ENCODE peak calls at places on chromosomes 1 and 21, in nine cellular contexts. One of them, this sample, is unnamed.

GRCh38 chr1:18886003-18886335 is 16.4 kb downstream of the ALDH4A1 start:
- DNase-seq in fibroblast of the aortic adventitia: peak; percentile 51
- DNase-seq in memory B cell: no peak
- DNase-seq in activated T-cell treated with anti-CD3 and anti-CD28 coated beads for 1 hour: no peak
- DNase-seq in NCI-H2171: no peak
- DNase-seq in T-helper 1 cell: no peak
- DNase-seq in HEK293T: no peak
- DNase-seq in SW 1271: no peak
- DNase-seq in stimulated activated CD4-positive, alpha-beta T cell treated with anti-CD3 and anti-CD28 coated beads, Interleukin-4, amount 100 ng/mL, for 4 hours: no peak
- DNase-seq in this sample: peak; percentile 90

GRCh38 chr1:235599536-235599935 is 50.0 kb downstream of the GNG4 start:
- DNase-seq in fibroblast of the aortic adventitia: no peak
- DNase-seq in memory B cell: no peak
- DNase-seq in activated T-cell treated with anti-CD3 and anti-CD28 coated beads for 1 hour: no peak
- DNase-seq in NCI-H2171: no peak
- DNase-seq in T-helper 1 cell: no peak
- DNase-seq in HEK293T: no peak
- DNase-seq in SW 1271: no peak
- DNase-seq in stimulated activated CD4-positive, alpha-beta T cell treated with anti-CD3 and anti-CD28 coated beads, Interleukin-4, amount 100 ng/mL, for 4 hours: no peak
- DNase-seq in this sample: no peak

GRCh38 chr1:76129731-76130130 is 55.2 kb downstream of the ST6GALNAC3 start:
- DNase-seq in fibroblast of the aortic adventitia: no peak
- DNase-seq in memory B cell: no peak
- DNase-seq in activated T-cell treated with anti-CD3 and anti-CD28 coated beads for 1 hour: no peak
- DNase-seq in NCI-H2171: no peak
- DNase-seq in T-helper 1 cell: no peak
- DNase-seq in HEK293T: no peak
- DNase-seq in SW 1271: no peak
- DNase-seq in stimulated activated CD4-positive, alpha-beta T cell treated with anti-CD3 and anti-CD28 coated beads, Interleukin-4, amount 100 ng/mL, for 4 hours: no peak
- DNase-seq in this sample: no peak

GRCh38 chr1:239056940-239057339 is 329.4 kb upstream of the CHRM3 start:
- DNase-seq in fibroblast of the aortic adventitia: no peak
- DNase-seq in memory B cell: no peak
- DNase-seq in activated T-cell treated with anti-CD3 and anti-CD28 coated beads for 1 hour: no peak
- DNase-seq in NCI-H2171: no peak
- DNase-seq in T-helper 1 cell: no peak
- DNase-seq in HEK293T: no peak
- DNase-seq in SW 1271: no peak
- DNase-seq in stimulated activated CD4-positive, alpha-beta T cell treated with anti-CD3 and anti-CD28 coated beads, Interleukin-4, amount 100 ng/mL, for 4 hours: no peak
- DNase-seq in this sample: no peak

GRCh38 chr1:223609961-223610360 is 55.5 kb downstream of the CAPN8 start:
- DNase-seq in fibroblast of the aortic adventitia: no peak
- DNase-seq in memory B cell: no peak
- DNase-seq in activated T-cell treated with anti-CD3 and anti-CD28 coated beads for 1 hour: no peak
- DNase-seq in NCI-H2171: no peak
- DNase-seq in T-helper 1 cell: no peak
- DNase-seq in HEK293T: no peak
- DNase-seq in SW 1271: no peak
- DNase-seq in stimulated activated CD4-positive, alpha-beta T cell treated with anti-CD3 and anti-CD28 coated beads, Interleukin-4, amount 100 ng/mL, for 4 hours: no peak
- DNase-seq in this sample: no peak

GRCh38 chr1:55070765-55071164 is 31.4 kb downstream of the PCSK9 start:
- DNase-seq in fibroblast of the aortic adventitia: no peak
- DNase-seq in memory B cell: no peak
- DNase-seq in activated T-cell treated with anti-CD3 and anti-CD28 coated beads for 1 hour: no peak
- DNase-seq in NCI-H2171: peak; percentile 33
- DNase-seq in T-helper 1 cell: no peak
- DNase-seq in HEK293T: no peak
- DNase-seq in SW 1271: no peak
- DNase-seq in stimulated activated CD4-positive, alpha-beta T cell treated with anti-CD3 and anti-CD28 coated beads, Interleukin-4, amount 100 ng/mL, for 4 hours: no peak
- DNase-seq in this sample: no peak

GRCh38 chr1:42319871-42320484 is 15.1 kb downstream of the FOXJ3 start:
- DNase-seq in fibroblast of the aortic adventitia: no peak
- DNase-seq in memory B cell: no peak
- DNase-seq in activated T-cell treated with anti-CD3 and anti-CD28 coated beads for 1 hour: peak; percentile 21
- DNase-seq in NCI-H2171: no peak
- DNase-seq in T-helper 1 cell: peak; percentile 26
- DNase-seq in HEK293T: no peak
- DNase-seq in SW 1271: no peak
- DNase-seq in stimulated activated CD4-positive, alpha-beta T cell treated with anti-CD3 and anti-CD28 coated beads, Interleukin-4, amount 100 ng/mL, for 4 hours: no peak
- DNase-seq in this sample: no peak

GRCh38 chr1:169901119-169901518 is 7.4 kb upstream of the SCYL3 start:
- DNase-seq in fibroblast of the aortic adventitia: no peak
- DNase-seq in memory B cell: no peak
- DNase-seq in activated T-cell treated with anti-CD3 and anti-CD28 coated beads for 1 hour: no peak
- DNase-seq in NCI-H2171: no peak
- DNase-seq in T-helper 1 cell: no peak
- DNase-seq in HEK293T: no peak
- DNase-seq in SW 1271: no peak
- DNase-seq in stimulated activated CD4-positive, alpha-beta T cell treated with anti-CD3 and anti-CD28 coated beads, Interleukin-4, amount 100 ng/mL, for 4 hours: no peak
- DNase-seq in this sample: no peak

GRCh38 chr1:174160109-174160473 is 771 bp downstream of the RABGAP1L start:
- DNase-seq in fibroblast of the aortic adventitia: peak; percentile 34
- DNase-seq in memory B cell: no peak
- DNase-seq in activated T-cell treated with anti-CD3 and anti-CD28 coated beads for 1 hour: no peak
- DNase-seq in NCI-H2171: no peak
- DNase-seq in T-helper 1 cell: peak; percentile 7
- DNase-seq in HEK293T: peak; percentile 45
- DNase-seq in SW 1271: no peak
- DNase-seq in stimulated activated CD4-positive, alpha-beta T cell treated with anti-CD3 and anti-CD28 coated beads, Interleukin-4, amount 100 ng/mL, for 4 hours: peak; percentile 12
- DNase-seq in this sample: peak; percentile 24

GRCh38 chr1:243462929-243463697 is 207.3 kb downstream of the SDCCAG8 start:
- DNase-seq in fibroblast of the aortic adventitia: no peak
- DNase-seq in memory B cell: no peak
- DNase-seq in activated T-cell treated with anti-CD3 and anti-CD28 coated beads for 1 hour: no peak
- DNase-seq in NCI-H2171: no peak
- DNase-seq in T-helper 1 cell: no peak
- DNase-seq in HEK293T: no peak
- DNase-seq in SW 1271: no peak
- DNase-seq in stimulated activated CD4-positive, alpha-beta T cell treated with anti-CD3 and anti-CD28 coated beads, Interleukin-4, amount 100 ng/mL, for 4 hours: no peak
- DNase-seq in this sample: peak; percentile 11

GRCh38 chr1:164771568-164772350 is 212.8 kb downstream of the PBX1 start:
- DNase-seq in fibroblast of the aortic adventitia: peak; percentile 92
- DNase-seq in memory B cell: no peak
- DNase-seq in activated T-cell treated with anti-CD3 and anti-CD28 coated beads for 1 hour: no peak
- DNase-seq in NCI-H2171: no peak
- DNase-seq in T-helper 1 cell: no peak
- DNase-seq in HEK293T: peak; percentile 60
- DNase-seq in SW 1271: peak; percentile 10
- DNase-seq in stimulated activated CD4-positive, alpha-beta T cell treated with anti-CD3 and anti-CD28 coated beads, Interleukin-4, amount 100 ng/mL, for 4 hours: no peak
- DNase-seq in this sample: peak; percentile 55

GRCh38 chr1:22250724-22251123 is 107.8 kb upstream of the WNT4 start:
- DNase-seq in fibroblast of the aortic adventitia: no peak
- DNase-seq in memory B cell: no peak
- DNase-seq in activated T-cell treated with anti-CD3 and anti-CD28 coated beads for 1 hour: no peak
- DNase-seq in NCI-H2171: no peak
- DNase-seq in T-helper 1 cell: no peak
- DNase-seq in HEK293T: no peak
- DNase-seq in SW 1271: no peak
- DNase-seq in stimulated activated CD4-positive, alpha-beta T cell treated with anti-CD3 and anti-CD28 coated beads, Interleukin-4, amount 100 ng/mL, for 4 hours: no peak
- DNase-seq in this sample: peak; percentile 88

GRCh38 chr1:218476385-218476784 is 131.2 kb downstream of the TGFB2 start:
- DNase-seq in fibroblast of the aortic adventitia: peak; percentile 60
- DNase-seq in memory B cell: no peak
- DNase-seq in activated T-cell treated with anti-CD3 and anti-CD28 coated beads for 1 hour: no peak
- DNase-seq in NCI-H2171: no peak
- DNase-seq in T-helper 1 cell: no peak
- DNase-seq in HEK293T: no peak
- DNase-seq in SW 1271: peak; percentile 56
- DNase-seq in stimulated activated CD4-positive, alpha-beta T cell treated with anti-CD3 and anti-CD28 coated beads, Interleukin-4, amount 100 ng/mL, for 4 hours: no peak
- DNase-seq in this sample: peak; percentile 87

GRCh38 chr1:3924871-3925655 is 25.0 kb upstream of the C1orf174 start:
- DNase-seq in fibroblast of the aortic adventitia: no peak
- DNase-seq in memory B cell: no peak
- DNase-seq in activated T-cell treated with anti-CD3 and anti-CD28 coated beads for 1 hour: no peak
- DNase-seq in NCI-H2171: peak; percentile 90
- DNase-seq in T-helper 1 cell: no peak
- DNase-seq in HEK293T: no peak
- DNase-seq in SW 1271: no peak
- DNase-seq in stimulated activated CD4-positive, alpha-beta T cell treated with anti-CD3 and anti-CD28 coated beads, Interleukin-4, amount 100 ng/mL, for 4 hours: no peak
- DNase-seq in this sample: peak; percentile 88

GRCh38 chr21:42614811-42615342 is 38.5 kb upstream of the PDE9A start:
- DNase-seq in fibroblast of the aortic adventitia: no peak
- DNase-seq in memory B cell: no peak
- DNase-seq in activated T-cell treated with anti-CD3 and anti-CD28 coated beads for 1 hour: peak; percentile 36
- DNase-seq in NCI-H2171: no peak
- DNase-seq in T-helper 1 cell: peak; percentile 42
- DNase-seq in HEK293T: peak; percentile 39
- DNase-seq in SW 1271: peak; percentile 11
- DNase-seq in stimulated activated CD4-positive, alpha-beta T cell treated with anti-CD3 and anti-CD28 coated beads, Interleukin-4, amount 100 ng/mL, for 4 hours: peak; percentile 55
- DNase-seq in this sample: no peak

GRCh38 chr1:2104621-2105427 is 54.6 kb downstream of the PRKCZ start:
- DNase-seq in fibroblast of the aortic adventitia: no peak
- DNase-seq in memory B cell: no peak
- DNase-seq in activated T-cell treated with anti-CD3 and anti-CD28 coated beads for 1 hour: no peak
- DNase-seq in NCI-H2171: no peak
- DNase-seq in T-helper 1 cell: no peak
- DNase-seq in HEK293T: no peak
- DNase-seq in SW 1271: no peak
- DNase-seq in stimulated activated CD4-positive, alpha-beta T cell treated with anti-CD3 and anti-CD28 coated beads, Interleukin-4, amount 100 ng/mL, for 4 hours: no peak
- DNase-seq in this sample: no peak

GRCh38 chr1:185156321-185156853 is 366 bp downstream of the TRMT1L start:
- DNase-seq in fibroblast of the aortic adventitia: peak; percentile 36
- DNase-seq in memory B cell: no peak
- DNase-seq in activated T-cell treated with anti-CD3 and anti-CD28 coated beads for 1 hour: no peak
- DNase-seq in NCI-H2171: no peak
- DNase-seq in T-helper 1 cell: no peak
- DNase-seq in HEK293T: no peak
- DNase-seq in SW 1271: peak; percentile 33
- DNase-seq in stimulated activated CD4-positive, alpha-beta T cell treated with anti-CD3 and anti-CD28 coated beads, Interleukin-4, amount 100 ng/mL, for 4 hours: no peak
- DNase-seq in this sample: no peak

GRCh38 chr1:161082996-161083742 is 6.2 kb downstream of the NECTIN4 start:
- DNase-seq in fibroblast of the aortic adventitia: peak; percentile 89
- DNase-seq in memory B cell: no peak
- DNase-seq in activated T-cell treated with anti-CD3 and anti-CD28 coated beads for 1 hour: no peak
- DNase-seq in NCI-H2171: no peak
- DNase-seq in T-helper 1 cell: no peak
- DNase-seq in HEK293T: peak; percentile 40
- DNase-seq in SW 1271: peak; percentile 54
- DNase-seq in stimulated activated CD4-positive, alpha-beta T cell treated with anti-CD3 and anti-CD28 coated beads, Interleukin-4, amount 100 ng/mL, for 4 hours: no peak
- DNase-seq in this sample: peak; percentile 90

GRCh38 chr21:37530901-37531351 is 164.4 kb downstream of the DYRK1A start:
- DNase-seq in fibroblast of the aortic adventitia: no peak
- DNase-seq in memory B cell: no peak
- DNase-seq in activated T-cell treated with anti-CD3 and anti-CD28 coated beads for 1 hour: no peak
- DNase-seq in NCI-H2171: no peak
- DNase-seq in T-helper 1 cell: no peak
- DNase-seq in HEK293T: no peak
- DNase-seq in SW 1271: no peak
- DNase-seq in stimulated activated CD4-positive, alpha-beta T cell treated with anti-CD3 and anti-CD28 coated beads, Interleukin-4, amount 100 ng/mL, for 4 hours: no peak
- DNase-seq in this sample: peak; percentile 24

GRCh38 chr1:239909894-239910293 is 181.8 kb upstream of the FMN2 start:
- DNase-seq in fibroblast of the aortic adventitia: peak; percentile 46
- DNase-seq in memory B cell: no peak
- DNase-seq in activated T-cell treated with anti-CD3 and anti-CD28 coated beads for 1 hour: no peak
- DNase-seq in NCI-H2171: no peak
- DNase-seq in T-helper 1 cell: no peak
- DNase-seq in HEK293T: no peak
- DNase-seq in SW 1271: no peak
- DNase-seq in stimulated activated CD4-positive, alpha-beta T cell treated with anti-CD3 and anti-CD28 coated beads, Interleukin-4, amount 100 ng/mL, for 4 hours: no peak
- DNase-seq in this sample: peak; percentile 81

GRCh38 chr1:53656062-53656915 is 82.7 kb downstream of the GLIS1 start:
- DNase-seq in fibroblast of the aortic adventitia: peak; percentile 81
- DNase-seq in memory B cell: no peak
- DNase-seq in activated T-cell treated with anti-CD3 and anti-CD28 coated beads for 1 hour: no peak
- DNase-seq in NCI-H2171: no peak
- DNase-seq in T-helper 1 cell: no peak
- DNase-seq in HEK293T: no peak
- DNase-seq in SW 1271: no peak
- DNase-seq in stimulated activated CD4-positive, alpha-beta T cell treated with anti-CD3 and anti-CD28 coated beads, Interleukin-4, amount 100 ng/mL, for 4 hours: no peak
- DNase-seq in this sample: peak; percentile 55

GRCh38 chr21:16863541-16863940 is 649.3 kb upstream of the CXADR start:
- DNase-seq in fibroblast of the aortic adventitia: no peak
- DNase-seq in memory B cell: no peak
- DNase-seq in activated T-cell treated with anti-CD3 and anti-CD28 coated beads for 1 hour: no peak
- DNase-seq in NCI-H2171: no peak
- DNase-seq in T-helper 1 cell: no peak
- DNase-seq in HEK293T: no peak
- DNase-seq in SW 1271: no peak
- DNase-seq in stimulated activated CD4-positive, alpha-beta T cell treated with anti-CD3 and anti-CD28 coated beads, Interleukin-4, amount 100 ng/mL, for 4 hours: no peak
- DNase-seq in this sample: no peak

GRCh38 chr1:242828199-242828598 is 303.7 kb upstream of the PLD5 start:
- DNase-seq in fibroblast of the aortic adventitia: no peak
- DNase-seq in memory B cell: no peak
- DNase-seq in activated T-cell treated with anti-CD3 and anti-CD28 coated beads for 1 hour: no peak
- DNase-seq in NCI-H2171: no peak
- DNase-seq in T-helper 1 cell: no peak
- DNase-seq in HEK293T: no peak
- DNase-seq in SW 1271: no peak
- DNase-seq in stimulated activated CD4-positive, alpha-beta T cell treated with anti-CD3 and anti-CD28 coated beads, Interleukin-4, amount 100 ng/mL, for 4 hours: no peak
- DNase-seq in this sample: no peak

GRCh38 chr1:5875345-5875910 is 116.8 kb downstream of the NPHP4 start:
- DNase-seq in fibroblast of the aortic adventitia: no peak
- DNase-seq in memory B cell: no peak
- DNase-seq in activated T-cell treated with anti-CD3 and anti-CD28 coated beads for 1 hour: no peak
- DNase-seq in NCI-H2171: no peak
- DNase-seq in T-helper 1 cell: no peak
- DNase-seq in HEK293T: no peak
- DNase-seq in SW 1271: no peak
- DNase-seq in stimulated activated CD4-positive, alpha-beta T cell treated with anti-CD3 and anti-CD28 coated beads, Interleukin-4, amount 100 ng/mL, for 4 hours: no peak
- DNase-seq in this sample: no peak

GRCh38 chr1:22611530-22611947 is 24.9 kb upstream of the C1QA start:
- DNase-seq in fibroblast of the aortic adventitia: peak; percentile 65
- DNase-seq in memory B cell: no peak
- DNase-seq in activated T-cell treated with anti-CD3 and anti-CD28 coated beads for 1 hour: no peak
- DNase-seq in NCI-H2171: no peak
- DNase-seq in T-helper 1 cell: no peak
- DNase-seq in HEK293T: peak; percentile 68
- DNase-seq in SW 1271: no peak
- DNase-seq in stimulated activated CD4-positive, alpha-beta T cell treated with anti-CD3 and anti-CD28 coated beads, Interleukin-4, amount 100 ng/mL, for 4 hours: no peak
- DNase-seq in this sample: peak; percentile 74

GRCh38 chr1:100622037-100622436 is 84.1 kb downstream of the GPR88 start:
- DNase-seq in fibroblast of the aortic adventitia: peak; percentile 94
- DNase-seq in memory B cell: no peak
- DNase-seq in activated T-cell treated with anti-CD3 and anti-CD28 coated beads for 1 hour: no peak
- DNase-seq in NCI-H2171: no peak
- DNase-seq in T-helper 1 cell: no peak
- DNase-seq in HEK293T: peak; percentile 10
- DNase-seq in SW 1271: peak; percentile 75
- DNase-seq in stimulated activated CD4-positive, alpha-beta T cell treated with anti-CD3 and anti-CD28 coated beads, Interleukin-4, amount 100 ng/mL, for 4 hours: no peak
- DNase-seq in this sample: peak; percentile 97

GRCh38 chr1:7644906-7645750 is 126.0 kb upstream of the VAMP3 start:
- DNase-seq in fibroblast of the aortic adventitia: no peak
- DNase-seq in memory B cell: no peak
- DNase-seq in activated T-cell treated with anti-CD3 and anti-CD28 coated beads for 1 hour: no peak
- DNase-seq in NCI-H2171: peak; percentile 49
- DNase-seq in T-helper 1 cell: no peak
- DNase-seq in HEK293T: no peak
- DNase-seq in SW 1271: no peak
- DNase-seq in stimulated activated CD4-positive, alpha-beta T cell treated with anti-CD3 and anti-CD28 coated beads, Interleukin-4, amount 100 ng/mL, for 4 hours: no peak
- DNase-seq in this sample: peak; percentile 24

GRCh38 chr1:174775621-174776020 is 224.1 kb upstream of the CACYBP start:
- DNase-seq in fibroblast of the aortic adventitia: no peak
- DNase-seq in memory B cell: no peak
- DNase-seq in activated T-cell treated with anti-CD3 and anti-CD28 coated beads for 1 hour: no peak
- DNase-seq in NCI-H2171: no peak
- DNase-seq in T-helper 1 cell: no peak
- DNase-seq in HEK293T: no peak
- DNase-seq in SW 1271: no peak
- DNase-seq in stimulated activated CD4-positive, alpha-beta T cell treated with anti-CD3 and anti-CD28 coated beads, Interleukin-4, amount 100 ng/mL, for 4 hours: no peak
- DNase-seq in this sample: no peak

GRCh38 chr21:42644223-42645208 is 8.9 kb upstream of the PDE9A start:
- DNase-seq in fibroblast of the aortic adventitia: peak; percentile 42
- DNase-seq in memory B cell: no peak
- DNase-seq in activated T-cell treated with anti-CD3 and anti-CD28 coated beads for 1 hour: no peak
- DNase-seq in NCI-H2171: no peak
- DNase-seq in T-helper 1 cell: no peak
- DNase-seq in HEK293T: no peak
- DNase-seq in SW 1271: no peak
- DNase-seq in stimulated activated CD4-positive, alpha-beta T cell treated with anti-CD3 and anti-CD28 coated beads, Interleukin-4, amount 100 ng/mL, for 4 hours: no peak
- DNase-seq in this sample: no peak

GRCh38 chr1:20487236-20487590 is 1.2 kb upstream of the CAMK2N1 start:
- DNase-seq in fibroblast of the aortic adventitia: no peak
- DNase-seq in memory B cell: no peak
- DNase-seq in activated T-cell treated with anti-CD3 and anti-CD28 coated beads for 1 hour: no peak
- DNase-seq in NCI-H2171: peak; percentile 95
- DNase-seq in T-helper 1 cell: no peak
- DNase-seq in HEK293T: no peak
- DNase-seq in SW 1271: no peak
- DNase-seq in stimulated activated CD4-positive, alpha-beta T cell treated with anti-CD3 and anti-CD28 coated beads, Interleukin-4, amount 100 ng/mL, for 4 hours: no peak
- DNase-seq in this sample: no peak

GRCh38 chr1:980137-980571 is 1.7 kb downstream of the PERM1 start:
- DNase-seq in fibroblast of the aortic adventitia: no peak
- DNase-seq in memory B cell: no peak
- DNase-seq in activated T-cell treated with anti-CD3 and anti-CD28 coated beads for 1 hour: no peak
- DNase-seq in NCI-H2171: no peak
- DNase-seq in T-helper 1 cell: no peak
- DNase-seq in HEK293T: no peak
- DNase-seq in SW 1271: no peak
- DNase-seq in stimulated activated CD4-positive, alpha-beta T cell treated with anti-CD3 and anti-CD28 coated beads, Interleukin-4, amount 100 ng/mL, for 4 hours: no peak
- DNase-seq in this sample: no peak